ENCODE peak calls at places on chromosome 11, in four cellular contexts. One of them, this sample, is unnamed. For H3K4me1, the result is how much of the 10 kb centered on the place peaks cover.

GRCh38 chr11:7514099-7514725 is 413 bp downstream of the PPFIBP2 start:
- DNase-seq in ovary: no peak
- DNase-seq in Panc1: no peak
- DNase-seq in stomach: no peak
- DNase-seq in this sample: no peak

GRCh38 chr11:107385361-107385982 is 72.2 kb downstream of the CWF19L2 start:
- DNase-seq in ovary: no peak
- DNase-seq in Panc1: no peak
- DNase-seq in stomach: no peak
- DNase-seq in this sample: no peak

GRCh38 chr11:72010529-72011233 is 12.0 kb downstream of the IL18BP start:
- DNase-seq in ovary: no peak
- DNase-seq in Panc1: no peak
- DNase-seq in stomach: no peak
- DNase-seq in this sample: no peak

GRCh38 chr11:18772211-18772610 is 19.4 kb downstream of the PTPN5 start:
- DNase-seq in ovary: no peak
- DNase-seq in Panc1: no peak
- DNase-seq in stomach: no peak
- DNase-seq in this sample: no peak

GRCh38 chr11:129946256-129946655 is 50.9 kb upstream of the NFRKB start:
- DNase-seq in ovary: no peak
- DNase-seq in Panc1: no peak
- DNase-seq in stomach: no peak
- DNase-seq in this sample: no peak

GRCh38 chr11:66866420-66867010 is 9.7 kb downstream of the LRFN4 start:
- DNase-seq in ovary: no peak
- DNase-seq in Panc1: no peak
- DNase-seq in stomach: no peak
- DNase-seq in this sample: no peak

GRCh38 chr11:1888811-1889526 is 2.7 kb downstream of the PRR33 start:
- DNase-seq in ovary: no peak
- DNase-seq in Panc1: no peak
- DNase-seq in stomach: peak
- DNase-seq in this sample: no peak

GRCh38 chr11:16173798-16174197 is 182.5 kb downstream of the SOX6 start:
- DNase-seq in ovary: no peak
- DNase-seq in Panc1: no peak
- DNase-seq in stomach: no peak
- DNase-seq in this sample: no peak

GRCh38 chr11:83956119-83956697 is 670.0 kb upstream of the CCDC90B start:
- DNase-seq in ovary: peak
- DNase-seq in Panc1: no peak
- DNase-seq in stomach: no peak
- DNase-seq in this sample: no peak

GRCh38 chr11:2885017-2885675 is 429 bp downstream of the CDKN1C start:
- DNase-seq in ovary: peak
- DNase-seq in Panc1: no peak
- DNase-seq in stomach: peak
- DNase-seq in this sample: no peak

GRCh38 chr11:103587951-103588788 is 448.3 kb upstream of the DDI1 start:
- DNase-seq in ovary: no peak
- DNase-seq in Panc1: no peak
- DNase-seq in stomach: no peak
- DNase-seq in this sample: no peak

GRCh38 chr11:67153971-67154370 is 34.9 kb downstream of the KDM2A start:
- DNase-seq in ovary: no peak
- DNase-seq in Panc1: no peak
- DNase-seq in stomach: no peak
- DNase-seq in this sample: no peak

DNA sequence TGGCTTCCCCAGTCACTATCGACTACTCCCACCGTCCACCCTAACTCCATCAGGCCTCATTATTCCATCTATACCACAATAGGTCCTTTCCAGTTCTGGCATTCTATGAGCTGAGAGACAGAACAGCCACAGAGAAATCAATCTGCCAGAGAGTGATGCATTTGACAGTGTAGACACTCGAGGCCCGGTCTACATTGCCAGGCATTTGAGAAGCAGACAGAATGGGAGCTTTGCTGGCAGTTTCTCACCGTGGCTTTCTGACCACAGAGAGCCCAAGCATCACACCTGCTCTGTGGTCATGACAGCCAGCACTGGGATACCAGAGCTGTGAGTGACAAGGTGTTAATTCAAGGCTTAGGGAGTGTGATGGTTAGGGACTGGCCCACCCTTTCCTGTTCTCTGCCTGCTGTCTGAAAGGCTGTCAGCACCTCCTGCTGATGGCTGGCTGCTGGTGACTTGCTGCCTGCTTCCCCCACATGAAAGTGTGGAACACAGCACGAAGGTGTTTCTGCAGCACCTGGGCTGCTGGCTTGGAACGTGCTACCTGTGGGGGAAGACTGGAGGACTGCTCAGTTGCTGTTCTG is 137.8 kb downstream of the KIRREL3 start:
- DNase-seq in ovary: no peak
- DNase-seq in Panc1: no peak
- DNase-seq in stomach: no peak
- DNase-seq in this sample: no peak
- TF ChIP-seq CTCF in ovary: no peak
- TF ChIP-seq CTCF in Panc1: no peak
- TF ChIP-seq CTCF in stomach: no peak
- TF ChIP-seq CTCF in this sample: no peak

GRCh38 chr11:78371221-78371899 is 46.3 kb downstream of the GAB2 start:
- DNase-seq in ovary: no peak
- DNase-seq in Panc1: no peak
- DNase-seq in stomach: no peak
- DNase-seq in this sample: no peak
- H3K4me1 ChIP-seq in ovary: under half
- H3K4me1 ChIP-seq in Panc1: under half
- H3K4me1 ChIP-seq in stomach: half or more
- H3K4me1 ChIP-seq in this sample: under half

GRCh38 chr11:97905101-97905500 is 1115.6 kb upstream of the CNTN5 start:
- DNase-seq in ovary: no peak
- DNase-seq in Panc1: no peak
- DNase-seq in stomach: no peak
- DNase-seq in this sample: no peak
- H3K27ac ChIP-seq in ovary: no peak
- H3K27ac ChIP-seq in Panc1: no peak
- H3K27ac ChIP-seq in stomach: no peak
- H3K27ac ChIP-seq in this sample: no peak

GRCh38 chr11:104876838-104877500 is 21.3 kb downstream of the CASP12 start:
- DNase-seq in ovary: no peak
- DNase-seq in Panc1: no peak
- DNase-seq in stomach: no peak
- DNase-seq in this sample: no peak

GRCh38 chr11:104876324-104876723 is 21.9 kb downstream of the CASP12 start:
- DNase-seq in ovary: no peak
- DNase-seq in Panc1: no peak
- DNase-seq in stomach: no peak
- DNase-seq in this sample: no peak

GRCh38 chr11:104872393-104872792 is 25.9 kb downstream of the CASP12 start:
- DNase-seq in ovary: no peak
- DNase-seq in Panc1: no peak
- DNase-seq in stomach: no peak
- DNase-seq in this sample: no peak

GRCh38 chr11:104870910-104871309 is 27.4 kb downstream of the CASP12 start:
- DNase-seq in ovary: no peak
- DNase-seq in Panc1: no peak
- DNase-seq in stomach: no peak
- DNase-seq in this sample: no peak

GRCh38 chr11:104873252-104873651 is 25.0 kb downstream of the CASP12 start:
- DNase-seq in ovary: no peak
- DNase-seq in Panc1: no peak
- DNase-seq in stomach: no peak
- DNase-seq in this sample: no peak
- TF ChIP-seq CTCF in ovary: no peak
- TF ChIP-seq CTCF in Panc1: peak
- TF ChIP-seq CTCF in stomach: no peak
- TF ChIP-seq CTCF in this sample: no peak

DNA sequence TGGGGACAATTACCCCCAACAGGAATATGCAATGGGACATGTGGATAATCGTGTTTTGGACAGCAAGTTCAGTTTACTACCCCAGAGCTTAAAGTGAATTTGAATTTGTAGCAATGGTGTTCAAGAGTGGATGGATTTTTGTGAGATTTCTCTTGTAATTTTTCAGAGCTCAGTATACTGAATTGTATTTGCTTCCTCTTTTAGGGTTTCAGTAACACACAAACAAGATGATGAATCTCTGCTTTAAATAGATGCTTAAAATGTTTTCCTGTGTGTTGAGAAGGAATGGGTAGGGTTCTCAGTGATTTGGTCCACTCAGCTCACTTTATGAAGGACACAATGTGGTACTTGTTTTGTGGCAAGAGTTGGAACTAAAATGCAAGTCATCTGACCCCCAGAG is 100.1 kb upstream of the ARHGAP20 start:
- DNase-seq in ovary: no peak
- DNase-seq in Panc1: no peak
- DNase-seq in stomach: no peak
- DNase-seq in this sample: no peak
- H3K4me1 ChIP-seq in ovary: under half
- H3K4me1 ChIP-seq in Panc1: under half
- H3K4me1 ChIP-seq in stomach: under half
- H3K4me1 ChIP-seq in this sample: under half

DNA sequence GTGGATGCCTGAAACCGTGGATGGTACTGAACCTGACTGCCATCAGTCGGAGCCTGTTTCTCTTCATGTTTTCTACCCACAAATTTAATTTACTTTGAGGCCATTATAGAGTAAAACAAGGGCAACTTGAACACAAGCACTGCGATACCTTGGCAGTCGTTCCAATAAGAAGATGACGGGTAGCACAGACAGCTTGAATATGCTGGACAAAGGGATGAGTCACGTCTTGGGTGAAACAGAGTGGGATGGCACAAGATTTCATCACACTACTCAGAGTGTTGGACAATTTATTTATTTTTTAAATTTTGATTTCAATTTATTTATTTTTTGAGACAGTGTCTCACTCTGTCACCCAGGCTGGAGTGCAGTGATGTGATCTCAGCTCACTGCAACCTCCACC is 5.7 kb downstream of the DIXDC1 start:
- DNase-seq in ovary: no peak
- DNase-seq in Panc1: no peak
- DNase-seq in stomach: no peak
- DNase-seq in this sample: no peak
- H3K27ac ChIP-seq in ovary: no peak
- H3K27ac ChIP-seq in Panc1: no peak
- H3K27ac ChIP-seq in stomach: no peak
- H3K27ac ChIP-seq in this sample: no peak

This sample was measured in vagina.